ENCODE peak calls at places on chromosomes 13 and 19, in nine cellular contexts. M, X, D, O, J, Y, R, L and Z are unnamed samples.
A peak's percentile ranks its signal among the peaks of the same experiment; 100 is the strongest.

GRCh38 chr13:26376430-26376829 is 122.5 kb downstream of the CDK8 start:
- DNase-seq in R (no peak), J (no peak), D (no peak), X (no peak), O (no peak), Y (no peak), L (no peak), M (no peak), Z (no peak)

GRCh38 chr13:37490176-37490575 is 108.4 kb downstream of the POSTN start:
- DNase-seq in Y (no peak), L (no peak), O (no peak), M (no peak), R (no peak), J (no peak), X (no peak), D (no peak), Z (no peak)

GRCh38 chr19:1873524-1874473 is 10.4 kb upstream of the KLF16 start:
- DNase-seq in R (no peak), X (peak; percentile 77), M (no peak), L (no peak), D (no peak), O (peak; percentile 67), Y (no peak), J (peak; percentile 54), Z (no peak)

GRCh38 chr19:18697680-18698079 is 14.2 kb downstream of the CRTC1 start:
- DNase-seq in D (no peak), Y (no peak), J (no peak), O (peak; percentile 27), R (no peak), X (peak; percentile 82), L (no peak), M (peak; percentile 30), Z (no peak)

GRCh38 chr19:2983351-2984195 is 6.2 kb downstream of the TLE6 start:
- DNase-seq in L (no peak), R (no peak), D (no peak), O (peak; percentile 74), J (peak; percentile 23), M (peak; percentile 97), Y (no peak), X (no peak), Z (no peak)

GRCh38 chr19:3479177-3479818 is 1.0 kb downstream of the SMIM24 start:
- DNase-seq in R (peak; percentile 64), M (no peak), L (peak; percentile 25), D (no peak), J (peak; percentile 91), O (no peak), Y (peak; percentile 67), X (peak; percentile 40), Z (no peak)

GRCh38 chr13:49502954-49503353 is 7.2 kb downstream of the PHF11 start:
- DNase-seq in O (no peak), R (no peak), D (no peak), L (no peak), J (no peak), M (no peak), Y (no peak), X (no peak), Z (no peak)

GRCh38 chr19:15992014-15992413 is 43.2 kb downstream of the OR10H4 start:
- DNase-seq in J (no peak), M (no peak), O (no peak), X (no peak), R (no peak), Y (no peak), D (no peak), L (no peak), Z (no peak)

GRCh38 chr13:78606471-78607408 is 3.4 kb upstream of the POU4F1 start:
- DNase-seq in J (no peak), D (no peak), Y (no peak), L (no peak), O (no peak), R (no peak), X (no peak), M (no peak), Z (no peak)

GRCh38 chr19:54178581-54179261 is 5.8 kb upstream of the TMC4 start:
- DNase-seq in R (peak; percentile 43), O (no peak), L (no peak), D (no peak), M (peak; percentile 14), X (peak; percentile 51), Y (peak; percentile 59), J (peak; percentile 41), Z (peak; percentile 58)